ENCODE peak calls at places on chromosomes 1 and 21, in five cellular contexts. N is H9, H is IMR-90, W is astrocyte, J is GM23248. F is an unnamed sample.

GRCh38 chr1:921011-921837 is 2.5 kb upstream of the SAMD11 start:
- DNase-seq in W (peak; percentile 59), J (peak; percentile 88), N (peak; percentile 80), H (peak; percentile 71), F (peak; percentile 79)

GRCh38 chr1:15132961-15133360 is 20.6 kb upstream of the TMEM51 start:
- DNase-seq in N (no peak), J (no peak), W (no peak), H (no peak), F (no peak)

GRCh38 chr1:110673197-110673701 is 1.5 kb downstream of the KCNA3 start:
- DNase-seq in N (no peak), J (no peak), W (no peak), H (no peak), F (no peak)

GRCh38 chr1:164671597-164672327 is 112.8 kb downstream of the PBX1 start:
- DNase-seq in J (peak; percentile 69), N (no peak), H (peak; percentile 50), W (peak; percentile 41), F (peak; percentile 47)

GRCh38 chr1:18684306-18684705 is 53.7 kb downstream of the PAX7 start:
- DNase-seq in W (no peak), H (no peak), J (no peak), N (no peak), F (no peak)

GRCh38 chr1:228747536-228747935 is 12.3 kb downstream of the RHOU start:
- DNase-seq in J (no peak), H (no peak), N (no peak), W (no peak), F (no peak)

GRCh38 chr21:37871121-37871862 is 45.0 kb downstream of the KCNJ6 start:
- DNase-seq in H (peak; percentile 91), N (no peak), J (peak; percentile 91), W (peak; percentile 89), F (peak; percentile 70)

GRCh38 chr21:31878831-31879230 is 6.0 kb downstream of the HUNK start:
- DNase-seq in H (no peak), J (no peak), W (no peak), N (no peak), F (no peak)

GRCh38 chr1:168728452-168729404 is at the start of gene DPT:
- DNase-seq in J (peak; percentile 90), W (peak; percentile 70), N (no peak), H (peak; percentile 9), F (peak; percentile 75)

GRCh38 chr1:198556969-198557368 is 16.5 kb upstream of the ATP6V1G3 start:
- DNase-seq in N (no peak), H (no peak), W (no peak), J (peak; percentile 2), F (no peak)

GRCh38 chr1:183070923-183071618 is 47.9 kb downstream of the LAMC1 start:
- DNase-seq in J (peak; percentile 87), W (peak; percentile 98), N (no peak), H (peak; percentile 95), F (peak; percentile 83)
- H3K9ac ChIP-seq in J (peak overlapping the region; percentile 61), W (peak overlapping the region; percentile 60), N (no peak overlapping the region), H (no peak overlapping the region), F (no peak overlapping the region)

GRCh38 chr1:115092214-115092613 is 2.9 kb upstream of the TSPAN2 start:
- DNase-seq in H (no peak), W (no peak), N (no peak), J (no peak), F (no peak)
- H3K4me1 ChIP-seq in H (peaks cover 2% of the 10 kb centered on the region), W (peaks cover 14% of the 10 kb centered on the region), N (no peaks in the 10 kb centered on the region), J (peaks cover 14% of the 10 kb centered on the region), F (peaks cover 3% of the 10 kb centered on the region)

GRCh38 chr1:212955098-212955497 is 4.8 kb downstream of the VASH2 start:
- DNase-seq in J (no peak), W (no peak), H (no peak), N (no peak), F (no peak)

GRCh38 chr1:212950243-212951057 is at the start of gene VASH2:
- DNase-seq in W (peak; percentile 66), N (peak; percentile 90), J (peak; percentile 79), H (peak; percentile 74), F (peak; percentile 83)

GRCh38 chr1:212954514-212954913 is 4.2 kb downstream of the VASH2 start:
- DNase-seq in H (no peak), W (no peak), J (no peak), N (no peak), F (no peak)

GRCh38 chr1:212951058-212951923 is 950 bp downstream of the VASH2 start:
- DNase-seq in H (no peak), N (no peak), W (no peak), J (peak; percentile 36), F (peak; percentile 13)

DNA sequence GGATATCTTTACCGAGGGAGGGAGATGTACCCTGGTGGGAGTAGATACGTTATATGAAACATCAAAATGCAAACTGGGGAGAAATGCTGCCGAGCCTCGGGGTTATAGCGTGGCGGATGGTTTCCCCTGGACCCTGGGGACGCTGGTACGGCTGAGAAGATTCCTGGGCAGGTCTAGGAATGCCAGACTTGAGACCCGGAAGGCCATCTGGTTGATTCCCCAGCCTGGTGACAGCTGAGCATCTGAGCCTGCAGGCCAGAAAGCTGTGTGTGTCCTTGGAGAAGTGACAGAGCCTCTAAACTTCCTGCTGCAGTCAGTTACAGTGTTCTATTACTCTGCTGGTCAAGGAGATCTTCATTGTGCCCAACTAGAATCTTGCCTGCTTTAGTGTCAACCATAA is 2.3 kb downstream of the VASH2 start:
- DNase-seq in H (no peak), W (no peak), J (no peak), N (no peak), F (no peak)
- H3K4me2 ChIP-seq in H (no peak overlapping the region), W (peak overlapping the region; percentile 99), J (no peak overlapping the region), N (peak overlapping the region; percentile 49), F (no peak overlapping the region)

GRCh38 chr1:11482186-11482585 is 3.2 kb downstream of the DISP3 start:
- DNase-seq in N (no peak), J (no peak), W (no peak), H (no peak), F (no peak)

GRCh38 chr1:11478571-11479374 is at the start of gene DISP3:
- DNase-seq in N (peak; percentile 90), W (peak; percentile 12), H (peak; percentile 34), J (peak; percentile 57), F (peak; percentile 46)

GRCh38 chr1:11481019-11481418 is 2.1 kb downstream of the DISP3 start:
- DNase-seq in J (no peak), W (no peak), N (no peak), H (no peak), F (no peak)

GRCh38 chr1:11482904-11483479 is 4.0 kb downstream of the DISP3 start:
- DNase-seq in J (no peak), W (no peak), N (no peak), H (no peak), F (no peak)

DNA sequence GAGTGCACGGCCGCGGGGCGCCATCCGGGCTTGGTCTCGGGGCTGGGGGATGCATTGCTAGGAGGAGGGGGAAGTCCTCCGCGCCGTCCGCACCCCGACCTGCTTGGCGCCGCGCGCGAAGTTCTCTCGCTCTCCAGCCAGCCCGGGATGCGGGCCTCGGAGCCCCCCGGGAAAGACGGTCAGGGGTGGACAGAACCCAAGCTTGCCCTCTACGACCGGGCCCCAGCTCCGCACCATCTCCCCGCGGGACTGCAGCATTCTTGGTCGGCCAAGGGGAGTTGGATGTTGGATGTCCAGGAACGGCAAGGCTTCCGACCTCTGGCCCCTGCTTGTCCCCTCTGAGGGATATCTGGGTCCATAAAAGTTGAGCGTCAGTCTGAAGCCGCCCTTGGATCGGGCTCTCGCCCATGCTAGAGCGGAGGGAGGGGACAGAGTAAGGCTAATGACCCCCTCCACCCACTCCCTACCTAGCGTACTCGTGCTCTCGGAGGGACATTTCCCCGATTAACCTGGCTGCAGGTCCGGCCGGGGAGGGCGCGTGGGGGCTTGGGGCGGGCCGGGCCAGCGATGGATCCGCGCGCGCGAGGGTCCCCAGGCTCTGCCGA is 522 bp downstream of the DISP3 start:
- DNase-seq in H (no peak), J (no peak), W (no peak), N (peak; percentile 40), F (no peak)
- H3K9ac ChIP-seq in H (no peak overlapping the region), J (no peak overlapping the region), W (peak overlapping the region; percentile 83), N (peak overlapping the region; percentile 6), F (no peak overlapping the region)

GRCh38 chr1:23215291-23215690 is 2.0 kb downstream of the HTR1D start:
- DNase-seq in W (no peak), N (no peak), H (no peak), J (no peak), F (no peak)
- H3K4me1 ChIP-seq in W (peaks cover 5% of the 10 kb centered on the region), N (no peaks in the 10 kb centered on the region), H (no peaks in the 10 kb centered on the region), J (peaks cover 4% of the 10 kb centered on the region), F (no peaks in the 10 kb centered on the region)

DNA sequence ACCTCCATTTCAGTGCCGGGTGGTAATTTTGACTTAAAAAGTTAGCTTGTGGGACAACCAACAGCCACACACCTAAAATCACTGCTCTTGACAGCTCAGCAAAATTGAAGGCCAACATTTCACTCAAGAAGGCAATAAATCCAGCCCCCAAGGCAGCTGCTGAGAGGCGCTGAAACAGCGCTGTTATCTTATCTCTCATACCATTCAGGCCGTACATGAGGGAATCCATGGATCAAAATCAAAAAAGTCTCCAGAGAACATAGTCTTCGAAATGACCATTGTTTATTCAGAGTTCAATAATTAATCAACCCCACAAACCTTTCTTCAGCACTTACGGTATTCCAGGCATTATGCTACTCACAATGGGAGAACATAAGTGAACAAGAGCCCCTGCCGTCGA is 38.5 kb downstream of the ZBTB18 start:
- DNase-seq in H (no peak), W (peak; percentile 59), J (no peak), N (no peak), F (no peak)
- H3K4me2 ChIP-seq in H (no peak overlapping the region), W (no peak overlapping the region), J (no peak overlapping the region), N (no peak overlapping the region), F (no peak overlapping the region)